ENCODE peak calls at places on chromosomes 11 and 22, in eight cellular contexts. One of them, this sample, is unnamed.

GRCh38 chr11:104968365-104968855 is at the start of gene CASP4:
- DNase-seq in MCF 10A: peak; percentile 84
- DNase-seq in Calu3: peak; percentile 14
- DNase-seq in endodermal cell: no peak
- DNase-seq in mucosa of gallbladder: peak; percentile 36
- DNase-seq in AG04450: peak; percentile 27
- DNase-seq in activated T-helper 1 cell treated with anti-CD3 and anti-CD28 coated beads, Interleukin-12 subunit alpha, Interleukin-12 subunit beta, Interleukin-2, Interleukin-4 antibody, amounts not matched to agents 30 ng/mL and 10 ng/mL and 1 ng/mL, durations not matched to agents 14 hours and 24 hours and 36 hours: no peak
- DNase-seq in GM12865: peak; percentile 50
- DNase-seq in this sample: peak; percentile 93

GRCh38 chr11:108559340-108559739 is 34.2 kb downstream of the EXPH5 start:
- DNase-seq in MCF 10A: peak; percentile 54
- DNase-seq in Calu3: no peak
- DNase-seq in endodermal cell: no peak
- DNase-seq in mucosa of gallbladder: no peak
- DNase-seq in AG04450: no peak
- DNase-seq in activated T-helper 1 cell treated with anti-CD3 and anti-CD28 coated beads, Interleukin-12 subunit alpha, Interleukin-12 subunit beta, Interleukin-2, Interleukin-4 antibody, amounts not matched to agents 30 ng/mL and 10 ng/mL and 1 ng/mL, durations not matched to agents 14 hours and 24 hours and 36 hours: no peak
- DNase-seq in GM12865: no peak
- DNase-seq in this sample: peak; percentile 53

GRCh38 chr11:75635009-75635909 is 33.6 kb downstream of the MAP6 start:
- DNase-seq in MCF 10A: no peak
- DNase-seq in Calu3: no peak
- DNase-seq in endodermal cell: no peak
- DNase-seq in mucosa of gallbladder: no peak
- DNase-seq in AG04450: no peak
- DNase-seq in activated T-helper 1 cell treated with anti-CD3 and anti-CD28 coated beads, Interleukin-12 subunit alpha, Interleukin-12 subunit beta, Interleukin-2, Interleukin-4 antibody, amounts not matched to agents 30 ng/mL and 10 ng/mL and 1 ng/mL, durations not matched to agents 14 hours and 24 hours and 36 hours: no peak
- DNase-seq in GM12865: no peak
- DNase-seq in this sample: peak; percentile 36

GRCh38 chr11:1192741-1193325 is 30.0 kb upstream of the MUC5B start:
- DNase-seq in MCF 10A: no peak
- DNase-seq in Calu3: no peak
- DNase-seq in endodermal cell: peak; percentile 23
- DNase-seq in mucosa of gallbladder: no peak
- DNase-seq in AG04450: no peak
- DNase-seq in activated T-helper 1 cell treated with anti-CD3 and anti-CD28 coated beads, Interleukin-12 subunit alpha, Interleukin-12 subunit beta, Interleukin-2, Interleukin-4 antibody, amounts not matched to agents 30 ng/mL and 10 ng/mL and 1 ng/mL, durations not matched to agents 14 hours and 24 hours and 36 hours: no peak
- DNase-seq in GM12865: no peak
- DNase-seq in this sample: no peak

GRCh38 chr22:45804986-45805325 is 133.3 kb downstream of the ATXN10 start:
- DNase-seq in MCF 10A: peak; percentile 95
- DNase-seq in Calu3: peak; percentile 43
- DNase-seq in endodermal cell: no peak
- DNase-seq in mucosa of gallbladder: no peak
- DNase-seq in AG04450: peak; percentile 92
- DNase-seq in activated T-helper 1 cell treated with anti-CD3 and anti-CD28 coated beads, Interleukin-12 subunit alpha, Interleukin-12 subunit beta, Interleukin-2, Interleukin-4 antibody, amounts not matched to agents 30 ng/mL and 10 ng/mL and 1 ng/mL, durations not matched to agents 14 hours and 24 hours and 36 hours: no peak
- DNase-seq in GM12865: no peak
- DNase-seq in this sample: peak; percentile 97

GRCh38 chr11:86244063-86244521 is 461 bp upstream of the EED start:
- DNase-seq in MCF 10A: peak; percentile 89
- DNase-seq in Calu3: peak; percentile 82
- DNase-seq in endodermal cell: peak; percentile 92
- DNase-seq in mucosa of gallbladder: peak; percentile 89
- DNase-seq in AG04450: peak; percentile 67
- DNase-seq in activated T-helper 1 cell treated with anti-CD3 and anti-CD28 coated beads, Interleukin-12 subunit alpha, Interleukin-12 subunit beta, Interleukin-2, Interleukin-4 antibody, amounts not matched to agents 30 ng/mL and 10 ng/mL and 1 ng/mL, durations not matched to agents 14 hours and 24 hours and 36 hours: peak; percentile 86
- DNase-seq in GM12865: peak; percentile 95
- DNase-seq in this sample: peak; percentile 79

GRCh38 chr11:125201525-125202121 is 37.1 kb downstream of the PKNOX2 start:
- DNase-seq in MCF 10A: peak; percentile 67
- DNase-seq in Calu3: peak; percentile 20
- DNase-seq in endodermal cell: no peak
- DNase-seq in mucosa of gallbladder: peak; percentile 23
- DNase-seq in AG04450: no peak
- DNase-seq in activated T-helper 1 cell treated with anti-CD3 and anti-CD28 coated beads, Interleukin-12 subunit alpha, Interleukin-12 subunit beta, Interleukin-2, Interleukin-4 antibody, amounts not matched to agents 30 ng/mL and 10 ng/mL and 1 ng/mL, durations not matched to agents 14 hours and 24 hours and 36 hours: no peak
- DNase-seq in GM12865: no peak
- DNase-seq in this sample: peak; percentile 27

GRCh38 chr11:43567396-43567975 is 113.1 kb upstream of the HSD17B12 start:
- DNase-seq in MCF 10A: peak; percentile 70
- DNase-seq in Calu3: no peak
- DNase-seq in endodermal cell: peak; percentile 61
- DNase-seq in mucosa of gallbladder: no peak
- DNase-seq in AG04450: peak; percentile 27
- DNase-seq in activated T-helper 1 cell treated with anti-CD3 and anti-CD28 coated beads, Interleukin-12 subunit alpha, Interleukin-12 subunit beta, Interleukin-2, Interleukin-4 antibody, amounts not matched to agents 30 ng/mL and 10 ng/mL and 1 ng/mL, durations not matched to agents 14 hours and 24 hours and 36 hours: no peak
- DNase-seq in GM12865: peak; percentile 59
- DNase-seq in this sample: peak; percentile 50

GRCh38 chr11:74057251-74058151 is 48.6 kb upstream of the UCP3 start:
- DNase-seq in MCF 10A: peak; percentile 30
- DNase-seq in Calu3: no peak
- DNase-seq in endodermal cell: no peak
- DNase-seq in mucosa of gallbladder: no peak
- DNase-seq in AG04450: peak; percentile 36
- DNase-seq in activated T-helper 1 cell treated with anti-CD3 and anti-CD28 coated beads, Interleukin-12 subunit alpha, Interleukin-12 subunit beta, Interleukin-2, Interleukin-4 antibody, amounts not matched to agents 30 ng/mL and 10 ng/mL and 1 ng/mL, durations not matched to agents 14 hours and 24 hours and 36 hours: no peak
- DNase-seq in GM12865: no peak
- DNase-seq in this sample: peak; percentile 43

GRCh38 chr11:30481385-30481784 is 104.8 kb downstream of the MPPED2 start:
- DNase-seq in MCF 10A: no peak
- DNase-seq in Calu3: no peak
- DNase-seq in endodermal cell: peak; percentile 50
- DNase-seq in mucosa of gallbladder: no peak
- DNase-seq in AG04450: no peak
- DNase-seq in activated T-helper 1 cell treated with anti-CD3 and anti-CD28 coated beads, Interleukin-12 subunit alpha, Interleukin-12 subunit beta, Interleukin-2, Interleukin-4 antibody, amounts not matched to agents 30 ng/mL and 10 ng/mL and 1 ng/mL, durations not matched to agents 14 hours and 24 hours and 36 hours: no peak
- DNase-seq in GM12865: no peak
- DNase-seq in this sample: no peak

GRCh38 chr11:8714622-8715225 is 32.1 kb downstream of the RPL27A start:
- DNase-seq in MCF 10A: no peak
- DNase-seq in Calu3: no peak
- DNase-seq in endodermal cell: no peak
- DNase-seq in mucosa of gallbladder: no peak
- DNase-seq in AG04450: no peak
- DNase-seq in activated T-helper 1 cell treated with anti-CD3 and anti-CD28 coated beads, Interleukin-12 subunit alpha, Interleukin-12 subunit beta, Interleukin-2, Interleukin-4 antibody, amounts not matched to agents 30 ng/mL and 10 ng/mL and 1 ng/mL, durations not matched to agents 14 hours and 24 hours and 36 hours: no peak
- DNase-seq in GM12865: no peak
- DNase-seq in this sample: no peak

GRCh38 chr22:20881231-20881630 is 22.4 kb downstream of the SNAP29 start:
- DNase-seq in MCF 10A: no peak
- DNase-seq in Calu3: peak; percentile 67
- DNase-seq in endodermal cell: no peak
- DNase-seq in mucosa of gallbladder: no peak
- DNase-seq in AG04450: no peak
- DNase-seq in activated T-helper 1 cell treated with anti-CD3 and anti-CD28 coated beads, Interleukin-12 subunit alpha, Interleukin-12 subunit beta, Interleukin-2, Interleukin-4 antibody, amounts not matched to agents 30 ng/mL and 10 ng/mL and 1 ng/mL, durations not matched to agents 14 hours and 24 hours and 36 hours: no peak
- DNase-seq in GM12865: no peak
- DNase-seq in this sample: peak; percentile 59

GRCh38 chr22:24392218-24392931 is 35.0 kb upstream of the ADORA2A start:
- DNase-seq in MCF 10A: no peak
- DNase-seq in Calu3: no peak
- DNase-seq in endodermal cell: no peak
- DNase-seq in mucosa of gallbladder: no peak
- DNase-seq in AG04450: no peak
- DNase-seq in activated T-helper 1 cell treated with anti-CD3 and anti-CD28 coated beads, Interleukin-12 subunit alpha, Interleukin-12 subunit beta, Interleukin-2, Interleukin-4 antibody, amounts not matched to agents 30 ng/mL and 10 ng/mL and 1 ng/mL, durations not matched to agents 14 hours and 24 hours and 36 hours: no peak
- DNase-seq in GM12865: no peak
- DNase-seq in this sample: no peak

GRCh38 chr22:36578619-36579018 is 49.7 kb upstream of the EIF3D start:
- DNase-seq in MCF 10A: no peak
- DNase-seq in Calu3: no peak
- DNase-seq in endodermal cell: peak; percentile 17
- DNase-seq in mucosa of gallbladder: no peak
- DNase-seq in AG04450: no peak
- DNase-seq in activated T-helper 1 cell treated with anti-CD3 and anti-CD28 coated beads, Interleukin-12 subunit alpha, Interleukin-12 subunit beta, Interleukin-2, Interleukin-4 antibody, amounts not matched to agents 30 ng/mL and 10 ng/mL and 1 ng/mL, durations not matched to agents 14 hours and 24 hours and 36 hours: no peak
- DNase-seq in GM12865: no peak
- DNase-seq in this sample: no peak

GRCh38 chr11:73140213-73141030 is 1.7 kb downstream of the FCHSD2 start:
- DNase-seq in MCF 10A: peak; percentile 16
- DNase-seq in Calu3: peak; percentile 31
- DNase-seq in endodermal cell: peak; percentile 73
- DNase-seq in mucosa of gallbladder: peak; percentile 25
- DNase-seq in AG04450: no peak
- DNase-seq in activated T-helper 1 cell treated with anti-CD3 and anti-CD28 coated beads, Interleukin-12 subunit alpha, Interleukin-12 subunit beta, Interleukin-2, Interleukin-4 antibody, amounts not matched to agents 30 ng/mL and 10 ng/mL and 1 ng/mL, durations not matched to agents 14 hours and 24 hours and 36 hours: no peak
- DNase-seq in GM12865: peak; percentile 56
- DNase-seq in this sample: peak; percentile 53

GRCh38 chr11:67118059-67118766 is 850 bp upstream of the KDM2A start:
- DNase-seq in MCF 10A: no peak
- DNase-seq in Calu3: peak; percentile 25
- DNase-seq in endodermal cell: peak; percentile 84
- DNase-seq in mucosa of gallbladder: peak; percentile 28
- DNase-seq in AG04450: no peak
- DNase-seq in activated T-helper 1 cell treated with anti-CD3 and anti-CD28 coated beads, Interleukin-12 subunit alpha, Interleukin-12 subunit beta, Interleukin-2, Interleukin-4 antibody, amounts not matched to agents 30 ng/mL and 10 ng/mL and 1 ng/mL, durations not matched to agents 14 hours and 24 hours and 36 hours: peak; percentile 41
- DNase-seq in GM12865: peak; percentile 70
- DNase-seq in this sample: no peak

GRCh38 chr11:2775626-2776350 is 76.0 kb upstream of the KCNQ1OT1 start:
- DNase-seq in MCF 10A: no peak
- DNase-seq in Calu3: no peak
- DNase-seq in endodermal cell: peak; percentile 26
- DNase-seq in mucosa of gallbladder: peak; percentile 9
- DNase-seq in AG04450: no peak
- DNase-seq in activated T-helper 1 cell treated with anti-CD3 and anti-CD28 coated beads, Interleukin-12 subunit alpha, Interleukin-12 subunit beta, Interleukin-2, Interleukin-4 antibody, amounts not matched to agents 30 ng/mL and 10 ng/mL and 1 ng/mL, durations not matched to agents 14 hours and 24 hours and 36 hours: no peak
- DNase-seq in GM12865: no peak
- DNase-seq in this sample: no peak

GRCh38 chr22:37904572-37905533 is 1.2 kb upstream of the MICALL1 start:
- DNase-seq in MCF 10A: peak; percentile 92
- DNase-seq in Calu3: peak; percentile 53
- DNase-seq in endodermal cell: peak; percentile 74
- DNase-seq in mucosa of gallbladder: no peak
- DNase-seq in AG04450: peak; percentile 95
- DNase-seq in activated T-helper 1 cell treated with anti-CD3 and anti-CD28 coated beads, Interleukin-12 subunit alpha, Interleukin-12 subunit beta, Interleukin-2, Interleukin-4 antibody, amounts not matched to agents 30 ng/mL and 10 ng/mL and 1 ng/mL, durations not matched to agents 14 hours and 24 hours and 36 hours: no peak
- DNase-seq in GM12865: no peak
- DNase-seq in this sample: peak; percentile 99

This sample was measured in bronchial epithelial cell.